ENCODE peak calls at places on chromosomes 12 and 14, in four cellular contexts. J, X, B and L are unnamed samples.

GRCh38 chr12:131218291-131219172 is 264.8 kb downstream of the ADGRD1 start:
- DNase-seq in B (no peak), X (peak), J (no peak), L (no peak)

GRCh38 chr12:89385965-89386537 is 33.8 kb upstream of the DUSP6 start:
- DNase-seq in B (peak), X (no peak), J (no peak), L (no peak)

GRCh38 chr12:38904932-38905479 is 385 bp downstream of the CPNE8 start:
- DNase-seq in J (no peak), X (peak), B (no peak), L (peak)

GRCh38 chr12:210277-211141 is 3.4 kb downstream of the SLC6A12 start:
- DNase-seq in X (no peak), J (no peak), B (no peak), L (peak)

GRCh38 chr14:80465541-80466220 is 254.4 kb upstream of the DIO2 start:
- DNase-seq in J (no peak), X (no peak), B (no peak), L (no peak)

GRCh38 chr12:70853326-70853725 is 67.2 kb downstream of the PTPRR start:
- DNase-seq in X (no peak), J (peak), B (no peak), L (no peak)

GRCh38 chr14:59919582-59920377 is at the start of gene LRRC9:
- DNase-seq in B (peak), J (no peak), X (peak), L (peak)

GRCh38 chr14:75295061-75295461 is 16.4 kb downstream of the FOS start:
- DNase-seq in B (peak), X (peak), J (no peak), L (no peak)

GRCh38 chr14:71574976-71575375 is 357.3 kb upstream of the RGS6 start:
- DNase-seq in B (peak), J (peak), X (no peak), L (no peak)

GRCh38 chr14:22837059-22837749 is 819 bp downstream of the MMP14 start:
- DNase-seq in X (peak), B (peak), J (no peak), L (no peak)

GRCh38 chr12:76920182-76921014 is 41.6 kb upstream of the CSRP2 start:
- DNase-seq in X (no peak), B (no peak), J (no peak), L (no peak)

GRCh38 chr14:74647834-74648361 is 35.9 kb upstream of the LTBP2 start:
- DNase-seq in X (no peak), J (no peak), B (peak), L (no peak)

GRCh38 chr14:72513994-72514659 is 379.8 kb downstream of the DPF3 start:
- DNase-seq in J (peak), B (peak), X (no peak), L (no peak)

GRCh38 chr12:29048787-29049186 is 100.3 kb upstream of the FAR2 start:
- DNase-seq in B (no peak), J (no peak), X (peak), L (no peak)

GRCh38 chr14:104287301-104288009 is 149.1 kb downstream of the KIF26A start:
- DNase-seq in B (no peak), X (peak), J (no peak), L (peak)

GRCh38 chr12:27161458-27162228 is 79.3 kb upstream of the C12orf71 start:
- DNase-seq in B (no peak), J (no peak), X (no peak), L (no peak)

GRCh38 chr12:7075931-7076330 is 15.4 kb downstream of the C1S start:
- DNase-seq in X (no peak), J (peak), B (no peak), L (no peak)

GRCh38 chr12:15220961-15221885 is at the start of gene RERG:
- DNase-seq in B (peak), X (peak), J (peak), L (peak)

GRCh38 chr12:131905640-131906091 is 11.2 kb downstream of the ULK1 start:
- DNase-seq in J (no peak), B (no peak), X (no peak), L (no peak)

GRCh38 chr12:64737539-64737938 is 21.7 kb downstream of the GNS start:
- DNase-seq in J (no peak), X (no peak), B (no peak), L (no peak)

GRCh38 chr12:110896559-110896958 is 23.8 kb downstream of the MYL2 start:
- DNase-seq in X (no peak), J (no peak), B (no peak), L (no peak)

GRCh38 chr12:52382854-52383253 is 2.6 kb downstream of the KRT84 start:
- DNase-seq in X (no peak), J (no peak), B (no peak), L (no peak)

DNA sequence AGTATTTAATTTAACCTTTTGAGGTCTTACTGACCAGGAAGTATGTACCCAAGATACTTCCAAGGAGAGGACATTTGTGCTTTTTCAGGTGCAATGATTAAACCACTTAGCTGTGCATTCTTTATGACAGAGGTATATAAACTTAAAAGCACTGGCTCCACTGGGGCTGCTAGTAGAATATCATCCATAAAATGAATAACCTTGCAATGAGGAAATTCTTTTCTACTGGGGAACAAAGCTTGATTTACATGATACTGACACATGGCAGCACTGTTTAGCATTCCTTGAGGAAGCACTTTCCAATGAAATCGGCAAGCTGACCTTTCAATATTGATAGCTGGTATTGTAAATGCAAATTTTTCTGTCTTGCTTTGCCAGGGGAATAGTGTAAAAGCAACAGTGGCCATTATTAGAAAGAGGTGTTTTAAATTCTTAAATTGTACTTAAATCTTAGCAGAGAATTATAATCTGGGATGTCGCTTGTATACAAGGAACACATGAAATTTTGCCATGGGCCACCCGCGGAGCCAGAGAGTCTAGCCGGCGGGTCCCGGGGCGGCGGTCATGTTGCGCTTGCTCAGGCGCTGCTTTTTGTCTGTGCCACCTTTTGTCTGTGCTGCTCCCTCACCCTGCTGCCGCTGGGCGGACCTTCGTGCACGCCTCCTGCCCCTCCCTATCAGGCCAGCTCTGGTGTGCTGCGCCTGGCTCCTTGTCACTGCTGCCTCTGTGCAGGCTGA is 20.9 kb upstream of the BLTP3B start:
- DNase-seq in J (no peak), B (peak), X (peak), L (no peak)
- TF ChIP-seq CTCF in J (peak), B (peak), X (no peak), L (peak)

DNA sequence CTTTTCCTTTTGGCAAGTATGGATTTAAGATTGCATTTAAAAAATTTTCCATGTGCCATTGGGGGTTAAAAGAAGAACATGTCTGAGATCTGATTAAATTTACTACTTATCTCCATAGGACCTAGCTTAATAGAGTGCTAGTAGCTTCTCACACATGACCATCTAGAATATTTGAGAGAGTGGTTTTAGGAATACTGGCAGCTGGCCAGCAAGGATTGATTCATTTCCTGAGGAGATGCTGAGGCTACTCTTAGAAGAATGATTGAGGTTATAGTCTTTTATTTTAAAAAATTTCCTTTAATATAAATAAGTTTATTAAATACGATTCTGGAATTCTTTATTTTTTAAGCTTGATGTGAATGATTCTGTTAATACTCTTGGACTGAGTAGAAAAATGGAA is 56.2 kb downstream of the MIPOL1 start:
- DNase-seq in X (no peak), J (peak), B (peak), L (no peak)
- TF ChIP-seq CTCF in X (no peak), J (no peak), B (no peak), L (no peak)

DNA sequence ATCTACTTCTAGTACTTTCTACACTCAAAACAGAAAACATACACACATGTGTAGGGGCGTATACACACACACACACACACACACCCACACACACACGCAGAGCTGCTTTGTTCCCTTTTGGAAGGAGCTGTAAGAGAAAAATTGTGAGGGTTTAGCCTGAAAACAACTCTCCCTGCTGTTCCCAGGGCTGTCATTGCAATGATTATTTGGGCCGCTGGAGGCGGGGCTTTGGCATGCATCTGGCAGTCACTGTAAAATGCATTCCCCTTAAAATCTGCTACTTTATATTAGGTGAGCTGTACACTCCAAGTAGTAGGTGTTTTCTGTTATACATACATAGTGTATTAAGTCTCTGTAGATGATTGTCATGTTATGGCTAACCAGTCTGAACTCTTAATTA is 29.1 kb upstream of the SLC38A2 start:
- DNase-seq in B (peak), X (no peak), J (no peak), L (no peak)
- TF ChIP-seq CTCF in B (peak), X (no peak), J (peak), L (peak)

GRCh38 chr14:69536976-69537375 is 37.7 kb downstream of the CCDC177 start:
- DNase-seq in B (no peak), J (no peak), X (no peak), L (no peak)

GRCh38 chr14:69531135-69531534 is 43.5 kb downstream of the CCDC177 start:
- DNase-seq in B (no peak), J (no peak), X (no peak), L (no peak)

GRCh38 chr14:69538766-69539165 is 35.9 kb downstream of the CCDC177 start:
- DNase-seq in B (no peak), J (no peak), X (no peak), L (no peak)

GRCh38 chr14:69532561-69533335 is 41.9 kb downstream of the CCDC177 start:
- DNase-seq in B (no peak), X (no peak), J (no peak), L (no peak)

GRCh38 chr14:69535230-69535848 is 39.3 kb downstream of the CCDC177 start:
- DNase-seq in X (peak), J (peak), B (peak), L (no peak)
- TF ChIP-seq CTCF in X (peak), J (peak), B (peak), L (peak)

GRCh38 chr12:116078396-116078795 is 199.1 kb downstream of the MED13L start:
- DNase-seq in X (no peak), J (no peak), B (no peak), L (no peak)

GRCh38 chr12:116077431-116077830 is 200.1 kb downstream of the MED13L start:
- DNase-seq in B (no peak), X (no peak), J (no peak), L (no peak)

GRCh38 chr12:116076399-116076798 is 201.1 kb downstream of the MED13L start:
- DNase-seq in X (no peak), J (no peak), B (no peak), L (no peak)

GRCh38 chr12:116075251-116075650 is 202.2 kb downstream of the MED13L start:
- DNase-seq in B (no peak), J (no peak), X (no peak), L (no peak)

GRCh38 chr12:116080415-116080814 is 197.1 kb downstream of the MED13L start:
- DNase-seq in X (no peak), B (no peak), J (no peak), L (no peak)
- TF ChIP-seq CTCF in X (no peak), B (no peak), J (no peak), L (no peak)

GRCh38 chr14:54396183-54396492 is 669 bp upstream of the CDKN3 start:
- DNase-seq in B (no peak), J (no peak), X (no peak), L (no peak)

GRCh38 chr14:54395716-54396115 is 1.1 kb upstream of the CDKN3 start:
- DNase-seq in B (no peak), X (no peak), J (no peak), L (no peak)

GRCh38 chr14:54395284-54395683 is 1.5 kb upstream of the CDKN3 start:
- DNase-seq in X (no peak), B (no peak), J (no peak), L (no peak)

GRCh38 chr14:54398028-54398368 is 1.2 kb downstream of the CDKN3 start:
- DNase-seq in B (no peak), X (no peak), J (no peak), L (no peak)

GRCh38 chr14:54396493-54397335 is at the start of gene CDKN3:
- DNase-seq in X (peak), J (peak), B (peak), L (peak)
- TF ChIP-seq CTCF in X (peak), J (peak), B (peak), L (peak)

DNA sequence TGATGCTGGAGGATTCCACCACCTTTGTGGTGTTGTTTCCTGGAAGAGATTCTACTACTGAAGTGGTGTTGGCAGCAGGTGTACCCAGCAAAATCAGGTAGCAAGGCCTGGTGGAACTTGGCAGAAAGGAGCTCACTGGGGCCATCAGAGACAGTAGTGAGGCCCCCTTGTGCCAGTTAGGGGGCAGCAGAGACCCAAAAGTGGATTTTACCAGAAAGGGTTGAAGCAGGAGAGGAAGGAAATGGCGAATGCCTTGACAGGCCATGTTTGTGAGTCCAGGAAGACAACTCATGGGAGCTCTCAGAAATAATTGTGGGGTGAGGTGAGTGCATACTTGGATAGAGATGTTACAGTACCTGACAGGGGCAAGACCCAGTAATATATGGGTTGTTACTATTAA is 137.7 kb upstream of the FGD4 start:
- DNase-seq in X (peak), J (no peak), B (no peak), L (no peak)
- TF ChIP-seq CTCF in X (peak), J (peak), B (peak), L (peak)

GRCh38 chr12:103637429-103637828 is 50.4 kb downstream of the STAB2 start:
- DNase-seq in J (no peak), B (no peak), X (no peak), L (no peak)

GRCh38 chr12:103635419-103635818 is 48.3 kb downstream of the STAB2 start:
- DNase-seq in X (no peak), J (no peak), B (no peak), L (no peak)

GRCh38 chr12:103634732-103635131 is 47.7 kb downstream of the STAB2 start:
- DNase-seq in B (no peak), X (no peak), J (no peak), L (no peak)

GRCh38 chr12:103627189-103627855 is 40.2 kb downstream of the STAB2 start:
- DNase-seq in B (no peak), J (no peak), X (no peak), L (no peak)

GRCh38 chr12:103632554-103633216 is 45.6 kb downstream of the STAB2 start:
- DNase-seq in B (peak), X (peak), J (no peak), L (no peak)
- TF ChIP-seq CTCF in B (peak), X (peak), J (peak), L (peak)